ENCODE peak calls at places on chromosome 21, in six cellular contexts. M, Q, Y, Z, U and O are unnamed samples.

GRCh38 chr21:46077674-46078101 is 20.2 kb upstream of the COL6A2 start:
- DNase-seq in M (no peak), Q (no peak), Y (no peak), Z (no peak), U (no peak), O (peak; percentile 10)

GRCh38 chr21:45502600-45502999 is 39.6 kb downstream of the SLC19A1 start:
- DNase-seq in M (no peak), Q (no peak), Y (no peak), Z (no peak), U (no peak), O (no peak)

GRCh38 chr21:14901482-14901958 is 163.3 kb downstream of the NRIP1 start:
- DNase-seq in M (no peak), Q (no peak), Y (no peak), Z (no peak), U (no peak), O (no peak)

GRCh38 chr21:46517361-46517760 is 58.7 kb downstream of the DIP2A start:
- DNase-seq in M (no peak), Q (peak; percentile 35), Y (no peak), Z (no peak), U (peak; percentile 22), O (no peak)

GRCh38 chr21:37207441-37208009 is 59.6 kb downstream of the VPS26C start:
- DNase-seq in M (no peak), Q (peak; percentile 29), Y (no peak), Z (no peak), U (no peak), O (peak; percentile 72)

GRCh38 chr21:40049031-40049958 is 182.1 kb downstream of the PCP4 start:
- DNase-seq in M (no peak), Q (no peak), Y (no peak), Z (no peak), U (no peak), O (no peak)

GRCh38 chr21:28725396-28725795 is 267.3 kb downstream of the LTN1 start:
- DNase-seq in M (no peak), Q (no peak), Y (no peak), Z (no peak), U (no peak), O (no peak)

GRCh38 chr21:42678118-42678430 is 24.7 kb downstream of the PDE9A start:
- DNase-seq in M (no peak), Q (no peak), Y (no peak), Z (no peak), U (no peak), O (no peak)

GRCh38 chr21:22670148-22670547 is 1671.9 kb downstream of the NCAM2 start:
- DNase-seq in M (no peak), Q (no peak), Y (no peak), Z (no peak), U (no peak), O (no peak)

GRCh38 chr21:15285567-15285966 is 220.8 kb upstream of the NRIP1 start:
- DNase-seq in M (no peak), Q (no peak), Y (no peak), Z (no peak), U (no peak), O (no peak)

GRCh38 chr21:32367158-32367557 is 25.7 kb downstream of the URB1 start:
- DNase-seq in M (no peak), Q (no peak), Y (peak; percentile 55), Z (no peak), U (no peak), O (no peak)

GRCh38 chr21:28342229-28342810 is 650.4 kb downstream of the LTN1 start:
- DNase-seq in M (no peak), Q (no peak), Y (no peak), Z (no peak), U (no peak), O (no peak)

GRCh38 chr21:28336299-28336698 is 656.4 kb downstream of the LTN1 start:
- DNase-seq in M (peak; percentile 57), Q (no peak), Y (peak; percentile 86), Z (no peak), U (no peak), O (no peak)

GRCh38 chr21:41378849-41379248 is 17.0 kb downstream of the MX2 start:
- DNase-seq in M (no peak), Q (no peak), Y (no peak), Z (no peak), U (no peak), O (no peak)

GRCh38 chr21:41597227-41597626 is 89.3 kb upstream of the TMPRSS2 start:
- DNase-seq in M (no peak), Q (no peak), Y (no peak), Z (no peak), U (no peak), O (no peak)

GRCh38 chr21:37364722-37365121 is 1.9 kb upstream of the DYRK1A start:
- DNase-seq in M (no peak), Q (no peak), Y (no peak), Z (no peak), U (no peak), O (no peak)

GRCh38 chr21:17889171-17889570 is 70.0 kb upstream of the C21orf91 start:
- DNase-seq in M (no peak), Q (no peak), Y (no peak), Z (no peak), U (no peak), O (no peak)

GRCh38 chr21:28325618-28326017 is 667.1 kb downstream of the LTN1 start:
- DNase-seq in M (no peak), Q (no peak), Y (no peak), Z (no peak), U (no peak), O (no peak)

GRCh38 chr21:41924355-41924754 is 29.5 kb downstream of the C2CD2 start:
- DNase-seq in M (no peak), Q (no peak), Y (no peak), Z (no peak), U (no peak), O (no peak)

GRCh38 chr21:37986751-37987399 is 70.6 kb upstream of the KCNJ6 start:
- DNase-seq in M (no peak), Q (no peak), Y (no peak), Z (no peak), U (no peak), O (no peak)

GRCh38 chr21:38982096-38982495 is 176.4 kb downstream of the ETS2 start:
- DNase-seq in M (no peak), Q (no peak), Y (no peak), Z (no peak), U (no peak), O (no peak)

GRCh38 chr21:35266546-35266945 is 217.4 kb upstream of the RUNX1 start:
- DNase-seq in M (no peak), Q (no peak), Y (no peak), Z (no peak), U (no peak), O (no peak)

GRCh38 chr21:28832013-28832714 is 160.5 kb downstream of the LTN1 start:
- DNase-seq in M (no peak), Q (no peak), Y (no peak), Z (no peak), U (no peak), O (no peak)

GRCh38 chr21:32534113-32534512 is 51.2 kb downstream of the TCP10L start:
- DNase-seq in M (no peak), Q (no peak), Y (no peak), Z (no peak), U (no peak), O (no peak)

GRCh38 chr21:41751621-41752020 is 15.2 kb downstream of the RIPK4 start:
- DNase-seq in M (no peak), Q (no peak), Y (no peak), Z (no peak), U (no peak), O (peak; percentile 66)

GRCh38 chr21:27802816-27803475 is 836.1 kb upstream of the ADAMTS5 start:
- DNase-seq in M (no peak), Q (peak; percentile 9), Y (no peak), Z (no peak), U (no peak), O (no peak)

GRCh38 chr21:46392921-46393320 is 65.8 kb upstream of the DIP2A start:
- DNase-seq in M (no peak), Q (no peak), Y (peak; percentile 33), Z (peak; percentile 33), U (no peak), O (no peak)

GRCh38 chr21:19607983-19608668 is 1204.5 kb upstream of the TMPRSS15 start:
- DNase-seq in M (no peak), Q (no peak), Y (peak; percentile 35), Z (no peak), U (no peak), O (no peak)

GRCh38 chr21:42676799-42677198 is 23.4 kb downstream of the PDE9A start:
- DNase-seq in M (no peak), Q (no peak), Y (no peak), Z (no peak), U (no peak), O (no peak)

GRCh38 chr21:36385909-36386642 is 884 bp downstream of the CHAF1B start:
- DNase-seq in M (no peak), Q (no peak), Y (no peak), Z (no peak), U (no peak), O (no peak)

GRCh38 chr21:34983680-34984086 is 65.4 kb downstream of the RUNX1 start:
- DNase-seq in M (no peak), Q (no peak), Y (peak; percentile 41), Z (no peak), U (no peak), O (no peak)

GRCh38 chr21:16116067-16116466 is 386.3 kb downstream of the USP25 start:
- DNase-seq in M (no peak), Q (no peak), Y (no peak), Z (no peak), U (no peak), O (no peak)

GRCh38 chr21:32333953-32334673 is 35.5 kb downstream of the MRAP start:
- DNase-seq in M (no peak), Q (no peak), Y (no peak), Z (no peak), U (no peak), O (no peak)

GRCh38 chr21:44052071-44052829 is 40.1 kb downstream of the TRAPPC10 start:
- DNase-seq in M (no peak), Q (no peak), Y (no peak), Z (no peak), U (no peak), O (no peak)

GRCh38 chr21:21612446-21612845 is 614.2 kb downstream of the NCAM2 start:
- DNase-seq in M (no peak), Q (no peak), Y (peak; percentile 90), Z (no peak), U (no peak), O (no peak)

GRCh38 chr21:32921632-32922230 is 104.0 kb upstream of the OLIG2 start:
- DNase-seq in M (no peak), Q (no peak), Y (no peak), Z (no peak), U (no peak), O (no peak)

GRCh38 chr21:42653492-42654061 is at the start of gene PDE9A:
- DNase-seq in M (no peak), Q (no peak), Y (no peak), Z (no peak), U (no peak), O (no peak)